ENCODE peak calls at places on chromosome 14, in eight cellular contexts. One of them, this sample, is unnamed.

GRCh38 chr14:30974628-30975027 is 50.8 kb upstream of the AP4S1 start:
- DNase-seq in psoas muscle: no peak
- DNase-seq in stimulated activated CD4-positive, alpha-beta T cell treated with anti-CD3 and anti-CD28 coated beads, Interleukin-4, amount 100 ng/mL, for 48 hours: no peak
- DNase-seq in fibroblast of pulmonary artery: peak; percentile 55
- DNase-seq in A673: no peak
- DNase-seq in T-helper 22 cell: no peak
- DNase-seq in RPMI7951: no peak
- DNase-seq in DMS153: no peak
- DNase-seq in this sample: no peak

GRCh38 chr14:70641548-70642312 is at the start of gene TTC9:
- DNase-seq in DMS153: no peak
- DNase-seq in fibroblast of pulmonary artery: no peak
- DNase-seq in A673: peak; percentile 41
- DNase-seq in RPMI7951: no peak
- DNase-seq in psoas muscle: peak; percentile 74
- DNase-seq in stimulated activated CD4-positive, alpha-beta T cell treated with anti-CD3 and anti-CD28 coated beads, Interleukin-4, amount 100 ng/mL, for 48 hours: no peak
- DNase-seq in T-helper 22 cell: peak; percentile 24
- DNase-seq in this sample: peak; percentile 24

GRCh38 chr14:69337984-69338383 is 60.1 kb downstream of the ERH start:
- DNase-seq in fibroblast of pulmonary artery: no peak
- DNase-seq in psoas muscle: no peak
- DNase-seq in A673: no peak
- DNase-seq in DMS153: no peak
- DNase-seq in RPMI7951: no peak
- DNase-seq in stimulated activated CD4-positive, alpha-beta T cell treated with anti-CD3 and anti-CD28 coated beads, Interleukin-4, amount 100 ng/mL, for 48 hours: no peak
- DNase-seq in T-helper 22 cell: no peak
- DNase-seq in this sample: no peak

GRCh38 chr14:50064993-50065392 is 51.4 kb downstream of the VCPKMT start:
- DNase-seq in RPMI7951: peak; percentile 79
- DNase-seq in fibroblast of pulmonary artery: no peak
- DNase-seq in psoas muscle: no peak
- DNase-seq in A673: no peak
- DNase-seq in DMS153: no peak
- DNase-seq in T-helper 22 cell: peak; percentile 46
- DNase-seq in stimulated activated CD4-positive, alpha-beta T cell treated with anti-CD3 and anti-CD28 coated beads, Interleukin-4, amount 100 ng/mL, for 48 hours: no peak
- DNase-seq in this sample: no peak

GRCh38 chr14:102171173-102172020 is 31.7 kb downstream of the WDR20 start:
- DNase-seq in T-helper 22 cell: no peak
- DNase-seq in fibroblast of pulmonary artery: no peak
- DNase-seq in stimulated activated CD4-positive, alpha-beta T cell treated with anti-CD3 and anti-CD28 coated beads, Interleukin-4, amount 100 ng/mL, for 48 hours: no peak
- DNase-seq in A673: no peak
- DNase-seq in psoas muscle: no peak
- DNase-seq in DMS153: no peak
- DNase-seq in RPMI7951: peak; percentile 3
- DNase-seq in this sample: no peak

GRCh38 chr14:55212611-55213010 is 21.2 kb upstream of the DLGAP5 start:
- DNase-seq in stimulated activated CD4-positive, alpha-beta T cell treated with anti-CD3 and anti-CD28 coated beads, Interleukin-4, amount 100 ng/mL, for 48 hours: no peak
- DNase-seq in fibroblast of pulmonary artery: no peak
- DNase-seq in psoas muscle: no peak
- DNase-seq in DMS153: no peak
- DNase-seq in A673: peak; percentile 91
- DNase-seq in RPMI7951: peak; percentile 81
- DNase-seq in T-helper 22 cell: no peak
- DNase-seq in this sample: no peak

GRCh38 chr14:90454041-90455000 is 57.5 kb downstream of the CALM1 start:
- DNase-seq in DMS153: peak; percentile 92
- DNase-seq in stimulated activated CD4-positive, alpha-beta T cell treated with anti-CD3 and anti-CD28 coated beads, Interleukin-4, amount 100 ng/mL, for 48 hours: no peak
- DNase-seq in fibroblast of pulmonary artery: peak; percentile 81
- DNase-seq in A673: peak; percentile 52
- DNase-seq in psoas muscle: peak; percentile 65
- DNase-seq in RPMI7951: peak; percentile 92
- DNase-seq in T-helper 22 cell: no peak
- DNase-seq in this sample: peak; percentile 68

GRCh38 chr14:51554953-51555352 is 96.8 kb upstream of the FRMD6 start:
- DNase-seq in T-helper 22 cell: no peak
- DNase-seq in psoas muscle: no peak
- DNase-seq in fibroblast of pulmonary artery: peak; percentile 43
- DNase-seq in RPMI7951: peak; percentile 73
- DNase-seq in A673: no peak
- DNase-seq in stimulated activated CD4-positive, alpha-beta T cell treated with anti-CD3 and anti-CD28 coated beads, Interleukin-4, amount 100 ng/mL, for 48 hours: no peak
- DNase-seq in DMS153: no peak
- DNase-seq in this sample: peak; percentile 45